ENCODE peak calls at places on chromosomes 6 and 20, in four cellular contexts. W is HCT116, K is HepG2, C is Panc1. Y is an unnamed sample.
A peak's percentile ranks its signal among the peaks of the same experiment; 100 is the strongest.

GRCh38 chr6:6875818-6876470 is 231.8 kb upstream of the RREB1 start:
- DNase-seq in W (peak; percentile 66), K (no peak), C (no peak), Y (no peak)

GRCh38 chr6:145963216-145964068 is 716 bp downstream of the SHPRH start:
- DNase-seq in W (peak; percentile 1), K (no peak), C (no peak), Y (peak; percentile 29)

GRCh38 chr20:14232650-14233049 is 104.8 kb downstream of the FLRT3 start:
- DNase-seq in W (no peak), K (no peak), C (no peak), Y (no peak)

GRCh38 chr6:24004062-24004461 is 122.0 kb upstream of the NRSN1 start:
- DNase-seq in W (no peak), K (no peak), C (no peak), Y (no peak)

GRCh38 chr6:26322645-26323482 is 42.1 kb upstream of the BTN3A2 start:
- DNase-seq in W (peak; percentile 82), K (peak; percentile 93), C (peak; percentile 98), Y (peak; percentile 80)

GRCh38 chr20:13765868-13766416 is 18.8 kb downstream of the ESF1 start:
- DNase-seq in W (no peak), K (no peak), C (no peak), Y (no peak)

GRCh38 chr20:46055269-46055668 is 26.3 kb downstream of the SLC12A5 start:
- DNase-seq in W (no peak), K (no peak), C (no peak), Y (no peak)

GRCh38 chr6:134041093-134041492 is 11.3 kb downstream of the SLC2A12 start:
- DNase-seq in W (peak; percentile 35), K (no peak), C (no peak), Y (no peak)

GRCh38 chr6:165060636-165061190 is 248.7 kb downstream of the C6orf118 start:
- DNase-seq in W (no peak), K (no peak), C (no peak), Y (no peak)

GRCh38 chr6:30942338-30943060 is 1.7 kb downstream of the MUCL3 start:
- DNase-seq in W (peak; percentile 83), K (peak; percentile 86), C (peak; percentile 39), Y (peak; percentile 12)

GRCh38 chr20:53738039-53738944 is 144.7 kb upstream of the ZNF217 start:
- DNase-seq in W (no peak), K (peak; percentile 88), C (peak; percentile 88), Y (no peak)

GRCh38 chr6:42505377-42505702 is 53.6 kb upstream of the TRERF1 start:
- DNase-seq in W (no peak), K (no peak), C (peak; percentile 57), Y (no peak)

GRCh38 chr6:46340246-46340645 is 151.0 kb downstream of the RCAN2 start:
- DNase-seq in W (no peak), K (no peak), C (no peak), Y (no peak)

GRCh38 chr6:134281388-134281787 is 36.5 kb downstream of the SGK1 start:
- DNase-seq in W (no peak), K (no peak), C (no peak), Y (no peak)

GRCh38 chr6:64727075-64727474 is 980.0 kb downstream of the EYS start:
- DNase-seq in W (no peak), K (no peak), C (no peak), Y (no peak)

GRCh38 chr20:50401587-50402343 is 108.4 kb upstream of the PTPN1 start:
- DNase-seq in W (no peak), K (no peak), C (no peak), Y (no peak)

GRCh38 chr6:132072271-132072670 is 121.1 kb upstream of the CCN2 start:
- DNase-seq in W (no peak), K (no peak), C (no peak), Y (no peak)

GRCh38 chr6:20409427-20409971 is 7.8 kb downstream of the E2F3 start:
- DNase-seq in W (no peak), K (no peak), C (no peak), Y (no peak)

GRCh38 chr6:34819571-34820480 is 27.9 kb downstream of the BLTP3A start:
- DNase-seq in W (no peak), K (no peak), C (no peak), Y (no peak)

GRCh38 chr20:62415354-62416111 is 8.4 kb upstream of the CABLES2 start:
- DNase-seq in W (no peak), K (no peak), C (no peak), Y (no peak)

GRCh38 chr6:90068835-90069478 is 174.7 kb downstream of the GJA10 start:
- DNase-seq in W (no peak), K (no peak), C (no peak), Y (no peak)

GRCh38 chr6:54993948-54994347 is 147.4 kb downstream of the FAM83B start:
- DNase-seq in W (no peak), K (no peak), C (no peak), Y (no peak)

GRCh38 chr6:154460306-154461071 is 50.0 kb downstream of the CNKSR3 start:
- DNase-seq in W (no peak), K (peak; percentile 95), C (no peak), Y (no peak)

GRCh38 chr6:154459513-154459912 is 51.0 kb downstream of the CNKSR3 start:
- DNase-seq in W (no peak), K (no peak), C (no peak), Y (no peak)

GRCh38 chr6:154458565-154459475 is 51.7 kb downstream of the CNKSR3 start:
- DNase-seq in W (no peak), K (no peak), C (no peak), Y (no peak)

GRCh38 chr6:154457881-154458284 is 52.6 kb downstream of the CNKSR3 start:
- DNase-seq in W (no peak), K (no peak), C (no peak), Y (no peak)

GRCh38 chr6:154457046-154457713 is 53.3 kb downstream of the CNKSR3 start:
- DNase-seq in W (no peak), K (no peak), C (no peak), Y (no peak)
- TF ChIP-seq REST in W (no peak), K (no peak), C (no peak), Y (no peak)

DNA sequence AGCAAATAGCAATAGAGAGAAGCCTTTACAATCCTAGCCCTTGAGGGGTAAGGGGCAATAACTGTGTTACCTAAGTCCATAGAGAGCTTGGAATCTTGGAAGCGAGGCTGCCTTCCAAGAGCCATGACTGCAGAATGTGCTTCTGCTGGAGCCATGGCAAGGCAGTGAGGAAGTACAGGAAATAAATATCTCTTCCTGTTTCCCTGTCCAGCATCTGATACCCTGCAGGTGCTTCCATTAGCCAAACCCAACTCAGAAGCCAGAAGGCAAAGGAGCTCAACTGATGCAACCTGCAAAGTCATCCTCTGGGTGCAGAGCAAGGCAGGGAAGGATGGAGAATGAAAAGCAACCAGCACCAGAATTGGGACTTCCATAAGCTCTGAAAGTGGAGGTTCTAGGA is 41.0 kb upstream of the KLHL31 start:
- DNase-seq in W (no peak), K (no peak), C (no peak), Y (no peak)
- TF ChIP-seq REST in W (no peak), K (no peak), C (no peak), Y (peak; percentile 66)

GRCh38 chr6:104459543-104459942 is 400.2 kb downstream of the HACE1 start:
- DNase-seq in W (no peak), K (no peak), C (no peak), Y (no peak)

GRCh38 chr6:104460759-104461530 is 398.8 kb downstream of the HACE1 start:
- DNase-seq in W (no peak), K (no peak), C (no peak), Y (no peak)

GRCh38 chr6:104462811-104463599 is 396.7 kb downstream of the HACE1 start:
- DNase-seq in W (no peak), K (peak; percentile 34), C (no peak), Y (no peak)
- TF ChIP-seq REST in W (no peak), K (no peak), C (no peak), Y (no peak)

GRCh38 chr20:37859406-37860171 is 43.3 kb upstream of the VSTM2L start:
- DNase-seq in W (no peak), K (no peak), C (no peak), Y (no peak)

GRCh38 chr20:37866051-37866450 is 36.9 kb upstream of the VSTM2L start:
- DNase-seq in W (no peak), K (no peak), C (no peak), Y (no peak)

GRCh38 chr20:37867289-37868195 is 35.4 kb upstream of the VSTM2L start:
- DNase-seq in W (no peak), K (no peak), C (no peak), Y (no peak)

GRCh38 chr20:37863289-37863688 is 39.6 kb upstream of the VSTM2L start:
- DNase-seq in W (no peak), K (no peak), C (no peak), Y (no peak)

GRCh38 chr20:37864275-37864674 is 38.7 kb upstream of the VSTM2L start:
- DNase-seq in W (no peak), K (no peak), C (no peak), Y (no peak)
- TF ChIP-seq REST in W (no peak), K (no peak), C (no peak), Y (no peak)

GRCh38 chr20:22722840-22723239 is 138.5 kb upstream of the FOXA2 start:
- DNase-seq in W (no peak), K (no peak), C (no peak), Y (no peak)
- TF ChIP-seq REST in W (no peak), K (no peak), C (no peak), Y (no peak)

GRCh38 chr6:82364087-82365010 is 732 bp downstream of the TPBG start:
- DNase-seq in W (peak; percentile 54), K (no peak), C (no peak), Y (peak; percentile 6)

GRCh38 chr6:82362868-82363267 is 749 bp upstream of the TPBG start:
- DNase-seq in W (no peak), K (no peak), C (no peak), Y (no peak)

GRCh38 chr6:82362144-82362543 is 1.5 kb upstream of the TPBG start:
- DNase-seq in W (no peak), K (no peak), C (no peak), Y (no peak)

GRCh38 chr6:82363368-82364086 is at the start of gene TPBG:
- DNase-seq in W (peak; percentile 47), K (peak; percentile 27), C (peak; percentile 62), Y (no peak)

DNA sequence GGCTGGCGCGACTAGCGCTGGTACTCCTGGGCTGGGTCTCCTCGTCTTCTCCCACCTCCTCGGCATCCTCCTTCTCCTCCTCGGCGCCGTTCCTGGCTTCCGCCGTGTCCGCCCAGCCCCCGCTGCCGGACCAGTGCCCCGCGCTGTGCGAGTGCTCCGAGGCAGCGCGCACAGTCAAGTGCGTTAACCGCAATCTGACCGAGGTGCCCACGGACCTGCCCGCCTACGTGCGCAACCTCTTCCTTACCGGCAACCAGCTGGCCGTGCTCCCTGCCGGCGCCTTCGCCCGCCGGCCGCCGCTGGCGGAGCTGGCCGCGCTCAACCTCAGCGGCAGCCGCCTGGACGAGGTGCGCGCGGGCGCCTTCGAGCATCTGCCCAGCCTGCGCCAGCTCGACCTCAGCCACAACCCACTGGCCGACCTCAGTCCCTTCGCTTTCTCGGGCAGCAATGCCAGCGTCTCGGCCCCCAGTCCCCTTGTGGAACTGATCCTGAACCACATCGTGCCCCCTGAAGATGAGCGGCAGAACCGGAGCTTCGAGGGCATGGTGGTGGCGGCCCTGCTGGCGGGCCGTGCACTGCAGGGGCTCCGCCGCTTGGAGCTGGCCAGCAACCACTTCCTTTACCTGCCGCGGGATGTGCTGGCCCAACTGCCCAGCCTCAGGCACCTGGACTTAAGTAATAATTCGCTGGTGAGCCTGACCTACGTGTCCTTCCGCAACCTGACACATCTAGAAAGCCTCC is 1.6 kb downstream of the TPBG start:
- DNase-seq in W (peak; percentile 24), K (no peak), C (no peak), Y (no peak)
- TF ChIP-seq REST in W (no peak), K (no peak), C (no peak), Y (no peak)